ENCODE peak calls at places on chromosomes 16 and 17, in five cellular contexts. I is CD4-positive, alpha-beta T cell; J is activated B cell treated with CpG ODN at 0.5 μM for 24 hours; E is keratinocyte; L is GM12865. A is an unnamed sample.

GRCh38 chr17:71287246-71287828 is 833.5 kb upstream of the SOX9 start:
- DNase-seq in I (no peak), J (no peak), E (no peak), L (no peak), A (no peak)

GRCh38 chr17:80119271-80119791 is 17.9 kb downstream of the GAA start:
- DNase-seq in I (no peak), J (peak; percentile 4), E (no peak), L (no peak), A (no peak)

GRCh38 chr16:55501549-55502322 is 7.1 kb upstream of the LPCAT2 start:
- DNase-seq in I (no peak), J (no peak), E (no peak), L (no peak), A (no peak)

GRCh38 chr17:50274142-50274944 is at the start of gene TMEM92:
- DNase-seq in I (no peak), J (peak; percentile 15), E (no peak), L (no peak), A (no peak)

GRCh38 chr16:3754304-3754703 is 37.0 kb upstream of the TRAP1 start:
- DNase-seq in I (no peak), J (no peak), E (no peak), L (no peak), A (no peak)

GRCh38 chr17:80117491-80118401 is 16.4 kb downstream of the GAA start:
- DNase-seq in I (no peak), J (peak; percentile 7), E (no peak), L (no peak), A (no peak)

GRCh38 chr17:968812-969766 is 10.5 kb downstream of the NXN start:
- DNase-seq in I (no peak), J (no peak), E (no peak), L (no peak), A (no peak)

GRCh38 chr17:804541-805435 is 22.6 kb downstream of the MRM3 start:
- DNase-seq in I (no peak), J (no peak), E (no peak), L (no peak), A (no peak)

GRCh38 chr17:6706499-6706898 is 6.7 kb downstream of the SLC13A5 start:
- DNase-seq in I (no peak), J (no peak), E (no peak), L (no peak), A (no peak)

GRCh38 chr16:1338119-1338730 is 4.8 kb downstream of the BAIAP3 start:
- DNase-seq in I (no peak), J (no peak), E (no peak), L (peak; percentile 50), A (peak; percentile 74)

GRCh38 chr17:71460943-71461342 is 659.9 kb upstream of the SOX9 start:
- DNase-seq in I (no peak), J (no peak), E (no peak), L (peak; percentile 33), A (no peak)

GRCh38 chr17:7072406-7072805 is 7.6 kb downstream of the CLEC10A start:
- DNase-seq in I (no peak), J (no peak), E (no peak), L (no peak), A (no peak)

GRCh38 chr16:51831595-51832352 is 680.7 kb upstream of the SALL1 start:
- DNase-seq in I (no peak), J (no peak), E (no peak), L (no peak), A (no peak)

GRCh38 chr17:33927732-33928133 is 327.4 kb upstream of the CCL2 start:
- DNase-seq in I (no peak), J (no peak), E (no peak), L (peak; percentile 20), A (peak; percentile 20)

GRCh38 chr17:40301315-40301714 is 7.7 kb upstream of the RARA start:
- DNase-seq in I (no peak), J (no peak), E (no peak), L (no peak), A (no peak)

GRCh38 chr17:305090-305976 is 47.3 kb downstream of the RPH3AL start:
- DNase-seq in I (no peak), J (no peak), E (no peak), L (no peak), A (no peak)

GRCh38 chr17:350706-351435 is 1.7 kb downstream of the RPH3AL start:
- DNase-seq in I (no peak), J (no peak), E (peak; percentile 50), L (no peak), A (no peak)

GRCh38 chr17:17754719-17755686 is 73.7 kb downstream of the RAI1 start:
- DNase-seq in I (no peak), J (no peak), E (no peak), L (no peak), A (no peak)

GRCh38 chr16:1533443-1533951 is at the start of gene TMEM204:
- DNase-seq in I (peak; percentile 60), J (no peak), E (no peak), L (peak; percentile 43), A (peak; percentile 38)

DNA sequence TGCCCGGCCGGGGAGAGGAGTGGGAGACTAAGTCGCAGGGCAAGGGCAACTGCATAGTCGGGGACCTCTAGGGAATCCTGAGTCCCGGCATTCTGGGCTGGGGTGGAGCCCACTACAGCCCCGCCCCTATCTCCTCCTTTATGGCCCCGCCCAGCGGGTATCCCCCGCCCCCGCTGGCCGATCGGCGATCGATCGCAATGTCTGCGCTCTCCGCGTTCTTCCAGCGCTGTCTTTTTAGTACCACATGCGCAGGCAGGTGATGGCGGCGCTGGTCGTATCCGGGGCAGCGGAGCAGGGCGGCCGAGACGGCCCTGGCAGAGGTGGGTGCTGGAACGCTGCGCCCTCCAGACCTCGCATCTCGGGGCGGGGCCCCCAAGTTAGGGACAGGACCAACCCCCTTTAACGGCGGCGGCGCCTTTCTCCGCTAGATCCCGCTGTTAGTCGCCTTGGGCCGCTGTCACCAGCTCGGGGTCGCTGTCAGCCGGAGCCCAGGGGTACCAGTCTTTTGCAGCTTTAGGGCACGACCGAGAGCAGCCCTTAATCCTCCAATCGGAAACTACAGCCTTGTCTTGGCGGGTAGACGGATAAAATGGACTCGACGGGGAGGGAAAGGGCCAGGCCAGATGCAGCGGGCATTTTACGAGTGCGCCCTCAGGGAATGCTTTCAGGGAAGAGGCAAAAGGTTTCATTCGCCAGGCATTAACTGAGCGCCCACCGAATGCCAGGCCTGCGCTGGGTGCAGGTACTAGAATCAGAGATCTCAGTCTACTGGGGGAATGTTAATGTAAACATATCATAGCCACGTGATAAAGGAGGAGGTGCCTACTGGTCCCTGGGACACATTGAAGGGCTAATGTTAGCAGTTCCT is at the start of gene DPH1:
- DNase-seq in I (peak; percentile 77), J (peak; percentile 80), E (no peak), L (peak; percentile 91), A (peak; percentile 93)
- TF ChIP-seq CTCF in I (no peak), J (no peak), E (no peak), L (no peak), A (no peak)

GRCh38 chr16:73202176-73202729 is 154.3 kb upstream of the ZFHX3 start:
- DNase-seq in I (no peak), J (no peak), E (no peak), L (no peak), A (no peak)

GRCh38 chr16:73196670-73197069 is 148.7 kb upstream of the ZFHX3 start:
- DNase-seq in I (no peak), J (no peak), E (peak; percentile 2), L (peak; percentile 69), A (peak; percentile 69)

GRCh38 chr16:73197598-73197997 is 149.7 kb upstream of the ZFHX3 start:
- DNase-seq in I (no peak), J (no peak), E (no peak), L (no peak), A (no peak)

GRCh38 chr16:73204359-73205152 is 156.6 kb upstream of the ZFHX3 start:
- DNase-seq in I (no peak), J (no peak), E (no peak), L (no peak), A (no peak)

GRCh38 chr16:73199214-73199613 is 151.3 kb upstream of the ZFHX3 start:
- DNase-seq in I (no peak), J (no peak), E (no peak), L (no peak), A (no peak)
- TF ChIP-seq CTCF in I (no peak), J (no peak), E (no peak), L (no peak), A (no peak)

DNA sequence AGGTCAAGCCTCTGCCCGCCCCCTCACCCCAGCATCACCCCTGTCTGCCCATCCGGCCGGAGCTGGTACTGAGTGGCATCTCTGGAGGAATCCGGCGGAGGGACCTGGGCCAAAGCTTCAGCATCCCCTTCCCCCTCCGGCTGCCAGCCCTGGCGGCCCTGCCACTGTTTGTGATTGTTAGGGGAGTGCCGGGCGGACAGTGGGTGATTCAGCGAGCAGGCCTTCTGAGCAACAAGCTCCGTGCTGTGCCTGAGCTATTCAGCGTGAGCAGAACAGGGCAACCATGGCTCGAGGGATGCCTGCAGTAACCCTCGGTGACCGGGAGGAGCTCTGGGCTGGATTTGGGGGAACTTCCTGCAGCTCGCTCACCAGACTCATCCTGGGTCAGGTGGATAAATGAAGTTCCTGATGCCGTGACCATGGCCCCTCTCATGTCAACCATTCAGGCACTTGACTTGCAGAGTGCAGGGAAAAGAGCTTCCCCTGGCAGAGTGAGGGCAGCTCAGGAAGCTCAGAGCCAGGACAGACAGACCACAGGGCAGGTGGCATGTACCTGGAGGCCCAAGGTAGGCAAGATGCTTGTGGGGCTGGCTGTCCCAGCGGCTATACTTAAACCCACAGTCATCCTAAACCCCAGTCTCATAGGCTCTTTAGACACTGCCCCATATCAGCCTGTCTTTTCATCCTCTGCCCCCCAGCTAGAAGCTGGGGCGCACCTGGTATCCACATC is 24.3 kb upstream of the MLKL start:
- DNase-seq in I (no peak), J (no peak), E (no peak), L (no peak), A (no peak)
- TF ChIP-seq CTCF in I (no peak), J (no peak), E (no peak), L (no peak), A (no peak)

DNA sequence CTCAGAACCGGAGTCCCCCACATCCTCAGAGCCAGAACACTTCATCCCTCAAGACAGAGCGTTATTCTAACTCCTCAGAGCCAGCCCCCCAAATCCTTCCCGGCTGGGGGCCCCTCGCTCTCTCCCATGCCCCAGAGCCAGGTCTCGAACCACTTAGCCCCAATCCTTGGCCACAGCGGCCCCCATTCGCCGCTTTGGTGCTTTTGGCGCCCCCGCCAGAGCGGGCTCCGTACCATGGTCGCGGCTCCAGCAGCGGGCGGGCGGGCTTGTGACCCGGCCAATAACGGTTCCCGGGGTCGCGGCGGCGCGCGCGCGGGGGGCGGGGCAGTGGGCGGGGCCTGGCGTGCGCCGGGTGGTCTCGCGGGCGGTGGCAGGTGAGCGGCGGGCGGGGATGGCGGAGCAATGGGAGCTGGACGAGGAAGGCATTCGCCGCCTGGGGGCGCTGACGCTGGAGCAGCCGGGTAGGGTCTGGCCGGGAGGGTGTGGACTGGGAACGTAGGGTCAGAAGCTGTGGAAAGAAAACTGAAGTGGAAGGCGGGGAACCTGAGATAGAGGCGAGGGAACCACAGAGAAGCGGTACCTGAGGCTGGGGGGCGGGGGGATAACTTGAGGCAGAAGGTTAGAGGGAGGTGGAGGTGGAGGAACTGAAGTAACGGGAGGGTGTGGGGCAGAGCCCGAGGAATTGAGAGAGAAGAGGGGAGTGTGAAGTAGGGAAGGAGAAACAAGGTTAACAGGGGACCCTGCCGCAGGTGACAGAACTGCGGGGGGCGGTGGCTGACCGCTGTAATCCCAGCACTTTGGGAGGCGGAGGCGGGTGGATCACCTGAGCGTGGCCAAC is at the start of the genes KCTD19 and LRRC36:
- DNase-seq in I (no peak), J (peak; percentile 60), E (no peak), L (peak; percentile 43), A (peak; percentile 84)
- TF ChIP-seq CTCF in I (peak; percentile 41), J (no peak), E (no peak), L (peak; percentile 47), A (peak; percentile 35)

GRCh38 chr16:17927015-17927414 is 409.5 kb downstream of the NPIPA8 start:
- DNase-seq in I (no peak), J (no peak), E (no peak), L (no peak), A (no peak)

GRCh38 chr16:17930280-17930679 is 406.3 kb downstream of the NPIPA8 start:
- DNase-seq in I (no peak), J (no peak), E (no peak), L (no peak), A (no peak)
- TF ChIP-seq CTCF in I (no peak), J (no peak), E (no peak), L (no peak), A (no peak)